ENCODE peak calls at places on chromosome 19, in seven cellular contexts. J is cerebellum; B is AG04450; Y is activated CD8-positive, alpha-beta memory T cell treated with anti-CD3 and anti-CD28 coated beads, Interleukin-2, amount 10 ng/mL, durations not matched to agents 7 days and 5 days; I is nucleus accumbens; D is fibroblast of the aortic adventitia; W is HTR-8/SVneo. O is an unnamed sample.
A peak's percentile ranks its signal among the peaks of the same experiment; 100 is the strongest.

GRCh38 chr19:2208975-2209374 is 27.2 kb downstream of the PLEKHJ1 start:
- DNase-seq in J (no peak), B (no peak), Y (no peak), I (no peak), D (no peak), W (no peak), O (no peak)

GRCh38 chr19:10335149-10336053 is 2.1 kb upstream of the RAVER1 start:
- DNase-seq in J (no peak), B (no peak), Y (no peak), I (no peak), D (no peak), W (no peak), O (no peak)

GRCh38 chr19:2289714-2290435 is 7.9 kb upstream of the PEAK3 start:
- DNase-seq in J (no peak), B (no peak), Y (peak; percentile 85), I (no peak), D (no peak), W (no peak), O (no peak)

GRCh38 chr19:41691268-41691970 is 3.3 kb upstream of the CEACAM7 start:
- DNase-seq in J (no peak), B (no peak), Y (no peak), I (no peak), D (no peak), W (no peak), O (no peak)

GRCh38 chr19:49361438-49362047 is 673 bp downstream of the TEAD2 start:
- DNase-seq in J (no peak), B (peak; percentile 66), Y (no peak), I (no peak), D (peak; percentile 81), W (peak; percentile 76), O (peak; percentile 70)

GRCh38 chr19:48961051-48961649 is 4.0 kb upstream of the FTL start:
- DNase-seq in J (no peak), B (no peak), Y (peak; percentile 50), I (no peak), D (no peak), W (no peak), O (no peak)

GRCh38 chr19:16027528-16027927 is 48.8 kb upstream of the TPM4 start:
- DNase-seq in J (no peak), B (no peak), Y (no peak), I (no peak), D (no peak), W (no peak), O (no peak)

GRCh38 chr19:40605201-40605971 is 4.2 kb downstream of the LTBP4 start:
- DNase-seq in J (peak; percentile 48), B (no peak), Y (peak; percentile 92), I (no peak), D (peak; percentile 40), W (no peak), O (no peak)

GRCh38 chr19:18503971-18504885 is 17.6 kb downstream of the ELL start:
- DNase-seq in J (no peak), B (no peak), Y (no peak), I (no peak), D (no peak), W (no peak), O (no peak)

GRCh38 chr19:28023064-28023463 is 1189.9 kb downstream of the UQCRFS1 start:
- DNase-seq in J (no peak), B (no peak), Y (no peak), I (no peak), D (peak; percentile 71), W (no peak), O (no peak)

GRCh38 chr19:48565090-48565489 is 13.1 kb downstream of the SULT2B1 start:
- DNase-seq in J (no peak), B (no peak), Y (no peak), I (no peak), D (no peak), W (no peak), O (no peak)

GRCh38 chr19:34363094-34363493 is 1.9 kb upstream of the GPI start:
- DNase-seq in J (no peak), B (no peak), Y (no peak), I (no peak), D (no peak), W (no peak), O (no peak)

GRCh38 chr19:46596008-46596407 is 5.1 kb upstream of the CALM3 start:
- DNase-seq in J (no peak), B (no peak), Y (no peak), I (no peak), D (no peak), W (no peak), O (no peak)

GRCh38 chr19:13234518-13234917 is 84.3 kb downstream of the IER2 start:
- DNase-seq in J (no peak), B (no peak), Y (peak; percentile 77), I (no peak), D (peak; percentile 31), W (peak; percentile 32), O (no peak)

GRCh38 chr19:21680679-21681078 is 86.7 kb downstream of the ZNF100 start:
- DNase-seq in J (no peak), B (no peak), Y (no peak), I (no peak), D (no peak), W (no peak), O (no peak)

GRCh38 chr19:39405930-39406655 is 554 bp upstream of the ZFP36 start:
- DNase-seq in J (no peak), B (no peak), Y (peak; percentile 93), I (no peak), D (no peak), W (no peak), O (no peak)

GRCh38 chr19:12364391-12365093 is 941 bp downstream of the ZNF442 start:
- DNase-seq in J (peak; percentile 11), B (no peak), Y (no peak), I (peak; percentile 12), D (peak; percentile 24), W (peak; percentile 34), O (no peak)

GRCh38 chr19:1122972-1123363 is 19.2 kb downstream of the GPX4 start:
- DNase-seq in J (no peak), B (no peak), Y (peak; percentile 73), I (no peak), D (peak; percentile 64), W (peak; percentile 67), O (peak; percentile 60)

GRCh38 chr19:14440049-14440448 is 6.9 kb downstream of the PKN1 start:
- DNase-seq in J (no peak), B (no peak), Y (peak; percentile 91), I (peak; percentile 42), D (no peak), W (no peak), O (no peak)

GRCh38 chr19:8611890-8612806 is 1.6 kb upstream of the ADAMTS10 start:
- DNase-seq in J (no peak), B (no peak), Y (no peak), I (no peak), D (peak; percentile 90), W (no peak), O (no peak)

GRCh38 chr19:4719499-4719866 is 4.2 kb downstream of the DPP9 start:
- DNase-seq in J (no peak), B (no peak), Y (no peak), I (no peak), D (no peak), W (no peak), O (no peak)

GRCh38 chr19:347946-348861 is 3.6 kb upstream of the MIER2 start:
- DNase-seq in J (no peak), B (no peak), Y (no peak), I (no peak), D (no peak), W (no peak), O (no peak)

GRCh38 chr19:10000171-10000826 is 10.0 kb downstream of the COL5A3 start:
- DNase-seq in J (peak; percentile 25), B (no peak), Y (peak; percentile 72), I (peak; percentile 54), D (peak; percentile 73), W (peak; percentile 89), O (no peak)

GRCh38 chr19:19051478-19052213 is 12.1 kb upstream of the SLC25A42 start:
- DNase-seq in J (no peak), B (no peak), Y (no peak), I (no peak), D (no peak), W (no peak), O (no peak)

GRCh38 chr19:45413497-45413896 is 7.1 kb downstream of the POLR1G start:
- DNase-seq in J (no peak), B (no peak), Y (no peak), I (no peak), D (no peak), W (no peak), O (no peak)

GRCh38 chr19:51628153-51628939 is 1.9 kb downstream of the SIGLEC5 start:
- DNase-seq in J (no peak), B (no peak), Y (no peak), I (no peak), D (no peak), W (no peak), O (no peak)

GRCh38 chr19:30640266-30640965 is 268.2 kb downstream of the ZNF536 start:
- DNase-seq in J (no peak), B (no peak), Y (no peak), I (no peak), D (no peak), W (no peak), O (no peak)

GRCh38 chr19:2495651-2496316 is 19.9 kb downstream of the GADD45B start:
- DNase-seq in J (peak; percentile 77), B (no peak), Y (no peak), I (no peak), D (peak; percentile 55), W (no peak), O (no peak)

O was measured in AG09319.